ENCODE peak calls at places on chromosomes 3 and 15, in ten cellular contexts. One of them, this sample, is unnamed.

GRCh38 chr3:155791190-155791589 is 14.9 kb downstream of the C3orf33 start:
- DNase-seq in gastrocnemius medialis: no peak
- DNase-seq in CD4-positive, CD25-positive, alpha-beta regulatory T cell: no peak
- DNase-seq in adrenal gland: no peak
- DNase-seq in right cardiac atrium: no peak
- DNase-seq in tibial nerve: no peak
- DNase-seq in iPS DF 6.9: no peak
- DNase-seq in GM23248: peak
- DNase-seq in neuronal stem cell: no peak
- DNase-seq in stomach: no peak
- DNase-seq in this sample: no peak

GRCh38 chr15:91311986-91312385 is 211.9 kb downstream of the SV2B start:
- DNase-seq in neuronal stem cell: no peak
- DNase-seq in CD4-positive, CD25-positive, alpha-beta regulatory T cell: peak
- DNase-seq in gastrocnemius medialis: no peak
- DNase-seq in adrenal gland: no peak
- DNase-seq in tibial nerve: no peak
- DNase-seq in GM23248: no peak
- DNase-seq in stomach: no peak
- DNase-seq in iPS DF 6.9: no peak
- DNase-seq in right cardiac atrium: no peak
- DNase-seq in this sample: no peak

GRCh38 chr15:75631935-75632334 is 6.4 kb upstream of the SNUPN start:
- DNase-seq in right cardiac atrium: no peak
- DNase-seq in tibial nerve: no peak
- DNase-seq in GM23248: no peak
- DNase-seq in neuronal stem cell: no peak
- DNase-seq in adrenal gland: no peak
- DNase-seq in iPS DF 6.9: no peak
- DNase-seq in CD4-positive, CD25-positive, alpha-beta regulatory T cell: no peak
- DNase-seq in gastrocnemius medialis: no peak
- DNase-seq in stomach: no peak
- DNase-seq in this sample: no peak

GRCh38 chr3:157029365-157029790 is 130.6 kb downstream of the CCNL1 start:
- DNase-seq in right cardiac atrium: no peak
- DNase-seq in neuronal stem cell: no peak
- DNase-seq in GM23248: no peak
- DNase-seq in adrenal gland: no peak
- DNase-seq in iPS DF 6.9: no peak
- DNase-seq in gastrocnemius medialis: no peak
- DNase-seq in stomach: no peak
- DNase-seq in CD4-positive, CD25-positive, alpha-beta regulatory T cell: no peak
- DNase-seq in tibial nerve: no peak
- DNase-seq in this sample: no peak

GRCh38 chr15:28099555-28100140 is 533 bp upstream of the OCA2 start:
- DNase-seq in stomach: no peak
- DNase-seq in tibial nerve: no peak
- DNase-seq in GM23248: no peak
- DNase-seq in CD4-positive, CD25-positive, alpha-beta regulatory T cell: no peak
- DNase-seq in neuronal stem cell: no peak
- DNase-seq in iPS DF 6.9: no peak
- DNase-seq in right cardiac atrium: no peak
- DNase-seq in gastrocnemius medialis: no peak
- DNase-seq in adrenal gland: no peak
- DNase-seq in this sample: no peak

GRCh38 chr15:89898628-89899302 is 5.0 kb upstream of the AP3S2 start:
- DNase-seq in iPS DF 6.9: no peak
- DNase-seq in neuronal stem cell: no peak
- DNase-seq in adrenal gland: no peak
- DNase-seq in stomach: peak
- DNase-seq in tibial nerve: no peak
- DNase-seq in CD4-positive, CD25-positive, alpha-beta regulatory T cell: peak
- DNase-seq in right cardiac atrium: no peak
- DNase-seq in gastrocnemius medialis: no peak
- DNase-seq in GM23248: peak
- DNase-seq in this sample: no peak

GRCh38 chr3:149174901-149175300 is 45.5 kb downstream of the HPS3 start:
- DNase-seq in CD4-positive, CD25-positive, alpha-beta regulatory T cell: no peak
- DNase-seq in right cardiac atrium: no peak
- DNase-seq in stomach: no peak
- DNase-seq in GM23248: peak
- DNase-seq in tibial nerve: no peak
- DNase-seq in adrenal gland: no peak
- DNase-seq in neuronal stem cell: no peak
- DNase-seq in gastrocnemius medialis: no peak
- DNase-seq in iPS DF 6.9: no peak
- DNase-seq in this sample: no peak

GRCh38 chr3:195877767-195878423 is 30.5 kb downstream of the TNK2 start:
- DNase-seq in adrenal gland: no peak
- DNase-seq in right cardiac atrium: no peak
- DNase-seq in iPS DF 6.9: no peak
- DNase-seq in CD4-positive, CD25-positive, alpha-beta regulatory T cell: no peak
- DNase-seq in stomach: no peak
- DNase-seq in GM23248: no peak
- DNase-seq in gastrocnemius medialis: no peak
- DNase-seq in tibial nerve: no peak
- DNase-seq in neuronal stem cell: no peak
- DNase-seq in this sample: peak

GRCh38 chr3:166526878-166527277 is 689.7 kb upstream of the BCHE start:
- DNase-seq in iPS DF 6.9: no peak
- DNase-seq in GM23248: no peak
- DNase-seq in CD4-positive, CD25-positive, alpha-beta regulatory T cell: no peak
- DNase-seq in tibial nerve: no peak
- DNase-seq in adrenal gland: no peak
- DNase-seq in gastrocnemius medialis: no peak
- DNase-seq in stomach: no peak
- DNase-seq in neuronal stem cell: no peak
- DNase-seq in right cardiac atrium: no peak
- DNase-seq in this sample: no peak

GRCh38 chr15:51198701-51199253 is 104.1 kb upstream of the TNFAIP8L3 start:
- DNase-seq in CD4-positive, CD25-positive, alpha-beta regulatory T cell: no peak
- DNase-seq in neuronal stem cell: no peak
- DNase-seq in right cardiac atrium: no peak
- DNase-seq in GM23248: peak
- DNase-seq in iPS DF 6.9: no peak
- DNase-seq in tibial nerve: no peak
- DNase-seq in adrenal gland: no peak
- DNase-seq in stomach: no peak
- DNase-seq in gastrocnemius medialis: no peak
- DNase-seq in this sample: no peak

GRCh38 chr3:178669758-178670157 is 133.5 kb downstream of the KCNMB2 start:
- DNase-seq in CD4-positive, CD25-positive, alpha-beta regulatory T cell: no peak
- DNase-seq in stomach: no peak
- DNase-seq in neuronal stem cell: no peak
- DNase-seq in GM23248: no peak
- DNase-seq in adrenal gland: no peak
- DNase-seq in right cardiac atrium: no peak
- DNase-seq in gastrocnemius medialis: no peak
- DNase-seq in iPS DF 6.9: no peak
- DNase-seq in tibial nerve: no peak
- DNase-seq in this sample: no peak

GRCh38 chr3:178671261-178672191 is 135.3 kb downstream of the KCNMB2 start:
- DNase-seq in tibial nerve: no peak
- DNase-seq in iPS DF 6.9: no peak
- DNase-seq in right cardiac atrium: no peak
- DNase-seq in stomach: no peak
- DNase-seq in neuronal stem cell: no peak
- DNase-seq in adrenal gland: no peak
- DNase-seq in gastrocnemius medialis: no peak
- DNase-seq in GM23248: peak
- DNase-seq in CD4-positive, CD25-positive, alpha-beta regulatory T cell: no peak
- DNase-seq in this sample: no peak

GRCh38 chr3:178669046-178669445 is 132.8 kb downstream of the KCNMB2 start:
- DNase-seq in adrenal gland: no peak
- DNase-seq in stomach: no peak
- DNase-seq in gastrocnemius medialis: no peak
- DNase-seq in iPS DF 6.9: no peak
- DNase-seq in CD4-positive, CD25-positive, alpha-beta regulatory T cell: no peak
- DNase-seq in tibial nerve: no peak
- DNase-seq in neuronal stem cell: no peak
- DNase-seq in GM23248: no peak
- DNase-seq in right cardiac atrium: no peak
- DNase-seq in this sample: no peak

GRCh38 chr3:178676077-178676476 is 139.8 kb downstream of the KCNMB2 start:
- DNase-seq in gastrocnemius medialis: no peak
- DNase-seq in tibial nerve: no peak
- DNase-seq in CD4-positive, CD25-positive, alpha-beta regulatory T cell: no peak
- DNase-seq in adrenal gland: no peak
- DNase-seq in neuronal stem cell: no peak
- DNase-seq in GM23248: no peak
- DNase-seq in right cardiac atrium: no peak
- DNase-seq in iPS DF 6.9: no peak
- DNase-seq in stomach: no peak
- DNase-seq in this sample: no peak

GRCh38 chr3:178672263-178672662 is 136.0 kb downstream of the KCNMB2 start:
- DNase-seq in iPS DF 6.9: no peak
- DNase-seq in tibial nerve: no peak
- DNase-seq in stomach: no peak
- DNase-seq in right cardiac atrium: no peak
- DNase-seq in CD4-positive, CD25-positive, alpha-beta regulatory T cell: no peak
- DNase-seq in gastrocnemius medialis: no peak
- DNase-seq in GM23248: peak
- DNase-seq in adrenal gland: no peak
- DNase-seq in neuronal stem cell: no peak
- DNase-seq in this sample: no peak
- H3K27ac ChIP-seq in iPS DF 6.9: no peak
- H3K27ac ChIP-seq in tibial nerve: no peak
- H3K27ac ChIP-seq in stomach: no peak
- H3K27ac ChIP-seq in right cardiac atrium: no peak
- H3K27ac ChIP-seq in CD4-positive, CD25-positive, alpha-beta regulatory T cell: no peak
- H3K27ac ChIP-seq in gastrocnemius medialis: no peak
- H3K27ac ChIP-seq in GM23248: no peak
- H3K27ac ChIP-seq in adrenal gland: no peak
- H3K27ac ChIP-seq in neuronal stem cell: no peak
- H3K27ac ChIP-seq in this sample: no peak

DNA sequence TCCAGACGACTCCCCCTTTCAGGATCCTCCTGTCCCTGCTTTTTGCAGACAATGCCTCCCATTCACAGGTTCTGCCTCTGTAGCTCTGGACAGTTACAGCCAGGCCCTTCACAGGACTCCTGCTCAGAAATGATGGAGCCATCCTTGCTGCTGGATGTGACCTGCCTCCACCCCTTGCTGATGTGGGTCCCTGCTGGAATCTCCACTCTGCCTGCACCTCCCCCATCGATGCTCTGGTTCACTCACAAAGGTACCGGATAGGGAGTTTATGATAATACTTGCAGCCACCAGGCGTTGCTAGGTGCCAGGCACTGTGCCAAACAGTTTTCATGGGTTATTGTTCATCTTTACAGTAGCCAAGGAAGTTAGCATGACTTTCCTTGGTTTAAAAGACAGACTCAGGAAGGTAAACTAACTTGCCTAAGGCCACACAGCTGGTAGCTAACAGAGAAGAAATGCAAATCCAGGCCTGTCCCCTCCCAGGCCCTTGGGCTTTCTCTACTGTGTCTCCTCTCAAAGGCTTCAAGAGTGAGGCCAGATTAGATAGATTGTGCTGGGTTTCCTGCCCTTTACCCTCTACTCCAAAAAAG is 329.9 kb upstream of the TLE3 start:
- DNase-seq in neuronal stem cell: no peak
- DNase-seq in stomach: no peak
- DNase-seq in CD4-positive, CD25-positive, alpha-beta regulatory T cell: no peak
- DNase-seq in GM23248: no peak
- DNase-seq in right cardiac atrium: no peak
- DNase-seq in iPS DF 6.9: no peak
- DNase-seq in tibial nerve: no peak
- DNase-seq in adrenal gland: no peak
- DNase-seq in gastrocnemius medialis: no peak
- DNase-seq in this sample: no peak
- H3K27ac ChIP-seq in neuronal stem cell: no peak
- H3K27ac ChIP-seq in stomach: no peak
- H3K27ac ChIP-seq in CD4-positive, CD25-positive, alpha-beta regulatory T cell: no peak
- H3K27ac ChIP-seq in GM23248: no peak
- H3K27ac ChIP-seq in right cardiac atrium: no peak
- H3K27ac ChIP-seq in iPS DF 6.9: no peak
- H3K27ac ChIP-seq in tibial nerve: no peak
- H3K27ac ChIP-seq in adrenal gland: no peak
- H3K27ac ChIP-seq in gastrocnemius medialis: no peak
- H3K27ac ChIP-seq in this sample: no peak

DNA sequence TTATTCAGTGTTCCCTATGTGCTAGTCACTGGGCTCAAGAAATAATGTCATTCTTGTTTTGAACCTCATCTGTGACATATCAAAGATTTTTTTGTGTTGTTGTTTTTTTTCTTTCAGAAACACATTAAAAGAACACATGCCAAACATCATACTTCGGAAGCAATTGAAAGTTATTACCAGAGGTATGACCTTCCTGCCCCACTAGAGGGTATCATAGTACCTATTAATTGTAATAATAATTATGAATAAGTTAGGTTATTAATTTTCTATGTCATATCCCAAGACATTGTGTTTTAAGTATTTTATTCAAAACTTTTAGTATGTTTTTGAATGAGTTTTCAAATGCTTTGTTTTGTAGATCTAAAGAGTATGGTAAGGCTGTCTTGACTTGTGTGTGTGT is 65.7 kb downstream of the CDIN1 start:
- DNase-seq in gastrocnemius medialis: no peak
- DNase-seq in adrenal gland: no peak
- DNase-seq in CD4-positive, CD25-positive, alpha-beta regulatory T cell: no peak
- DNase-seq in tibial nerve: no peak
- DNase-seq in stomach: no peak
- DNase-seq in GM23248: peak
- DNase-seq in right cardiac atrium: no peak
- DNase-seq in neuronal stem cell: no peak
- DNase-seq in iPS DF 6.9: no peak
- DNase-seq in this sample: no peak
- H3K27ac ChIP-seq in gastrocnemius medialis: no peak
- H3K27ac ChIP-seq in adrenal gland: no peak
- H3K27ac ChIP-seq in CD4-positive, CD25-positive, alpha-beta regulatory T cell: no peak
- H3K27ac ChIP-seq in tibial nerve: no peak
- H3K27ac ChIP-seq in stomach: no peak
- H3K27ac ChIP-seq in GM23248: no peak
- H3K27ac ChIP-seq in right cardiac atrium: no peak
- H3K27ac ChIP-seq in neuronal stem cell: no peak
- H3K27ac ChIP-seq in iPS DF 6.9: no peak
- H3K27ac ChIP-seq in this sample: no peak

DNA sequence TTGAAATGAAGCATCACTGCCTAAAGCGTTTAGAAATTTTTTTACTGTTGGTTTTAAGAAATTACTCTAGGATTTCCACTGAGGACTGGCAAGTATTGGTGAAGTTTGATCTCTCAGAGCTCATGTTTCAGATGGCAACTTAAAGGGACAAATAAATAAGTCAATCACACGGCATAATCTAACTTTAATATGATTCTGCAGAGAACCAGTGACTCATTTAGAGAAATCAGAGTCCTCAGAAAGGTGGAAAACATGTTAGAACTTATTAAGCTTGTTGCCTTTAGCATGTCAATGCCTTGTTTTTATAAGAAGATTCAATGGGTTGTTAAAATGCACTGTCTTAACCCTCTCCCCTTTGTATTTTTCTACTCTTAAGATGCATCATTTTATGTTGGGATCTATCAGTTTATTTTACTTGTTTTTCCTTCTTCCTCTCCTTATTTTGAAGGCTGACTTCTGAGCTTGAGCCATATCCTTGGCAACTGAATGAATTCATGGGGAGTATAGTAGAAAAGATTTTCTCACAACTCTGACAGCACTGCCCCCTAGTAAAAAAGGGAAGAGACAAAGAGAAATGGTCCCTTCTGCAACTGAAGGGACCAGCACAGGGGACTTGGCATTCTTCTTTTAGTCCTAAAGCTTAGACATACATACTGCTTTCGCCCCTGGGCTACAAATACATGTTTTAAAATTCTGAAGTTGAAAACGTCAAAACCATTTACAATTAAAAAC is 431.2 kb downstream of the LPP start:
- DNase-seq in CD4-positive, CD25-positive, alpha-beta regulatory T cell: no peak
- DNase-seq in stomach: no peak
- DNase-seq in neuronal stem cell: no peak
- DNase-seq in tibial nerve: no peak
- DNase-seq in right cardiac atrium: no peak
- DNase-seq in gastrocnemius medialis: no peak
- DNase-seq in GM23248: peak
- DNase-seq in adrenal gland: no peak
- DNase-seq in iPS DF 6.9: no peak
- DNase-seq in this sample: no peak
- H3K27ac ChIP-seq in CD4-positive, CD25-positive, alpha-beta regulatory T cell: no peak
- H3K27ac ChIP-seq in stomach: no peak
- H3K27ac ChIP-seq in neuronal stem cell: no peak
- H3K27ac ChIP-seq in tibial nerve: peak
- H3K27ac ChIP-seq in right cardiac atrium: no peak
- H3K27ac ChIP-seq in gastrocnemius medialis: peak
- H3K27ac ChIP-seq in GM23248: peak
- H3K27ac ChIP-seq in adrenal gland: no peak
- H3K27ac ChIP-seq in iPS DF 6.9: no peak
- H3K27ac ChIP-seq in this sample: no peak

This sample was measured in colonic mucosa.